ENCODE peak calls at places on chromosomes 4 and X, in seven cellular contexts. F, H, G, P, K, I and V are unnamed samples.
A peak's percentile ranks its signal among the peaks of the same experiment; 100 is the strongest.

GRCh38 chrX:24148535-24149345 is 789 bp upstream of the ZFX start:
- DNase-seq in F (peak; percentile 40), H (no peak), G (no peak), P (peak; percentile 3), K (no peak), I (peak; percentile 1), V (peak; percentile 75)

GRCh38 chrX:40931921-40932320 is 153.3 kb upstream of the USP9X start:
- DNase-seq in F (peak; percentile 25), H (no peak), G (no peak), P (no peak), K (no peak), I (no peak), V (no peak)

GRCh38 chrX:115689931-115690330 is 129.0 kb downstream of the PLS3 start:
- DNase-seq in F (no peak), H (no peak), G (no peak), P (no peak), K (no peak), I (no peak), V (no peak)

GRCh38 chrX:68462197-68462596 is 28.9 kb upstream of the OPHN1 start:
- DNase-seq in F (peak; percentile 56), H (no peak), G (no peak), P (no peak), K (no peak), I (no peak), V (no peak)

GRCh38 chr4:159764343-159764952 is 661.6 kb downstream of the RAPGEF2 start:
- DNase-seq in F (peak; percentile 64), H (no peak), G (peak; percentile 69), P (no peak), K (no peak), I (no peak), V (no peak)

GRCh38 chr4:16852168-16852567 is 46.3 kb downstream of the LDB2 start:
- DNase-seq in F (no peak), H (no peak), G (no peak), P (no peak), K (no peak), I (no peak), V (no peak)

GRCh38 chrX:133005038-133005437 is 46.6 kb upstream of the HS6ST2 start:
- DNase-seq in F (peak; percentile 48), H (no peak), G (no peak), P (no peak), K (no peak), I (no peak), V (no peak)

GRCh38 chrX:97850911-97851310 is 967.2 kb downstream of the RPA4 start:
- DNase-seq in F (peak; percentile 55), H (no peak), G (no peak), P (no peak), K (no peak), I (no peak), V (no peak)

GRCh38 chrX:53022381-53022780 is 26.2 kb upstream of the GPR173 start:
- DNase-seq in F (no peak), H (no peak), G (no peak), P (no peak), K (no peak), I (no peak), V (no peak)

GRCh38 chr4:107210450-107211239 is 174.5 kb upstream of the DKK2 start:
- DNase-seq in F (no peak), H (no peak), G (no peak), P (no peak), K (no peak), I (no peak), V (no peak)

GRCh38 chr4:2867758-2868491 is 24.3 kb downstream of the ADD1 start:
- DNase-seq in F (no peak), H (no peak), G (no peak), P (no peak), K (no peak), I (no peak), V (no peak)

GRCh38 chr4:186029731-186030421 is 39.1 kb upstream of the TLR3 start:
- DNase-seq in F (no peak), H (no peak), G (peak; percentile 8), P (no peak), K (peak; percentile 80), I (no peak), V (no peak)

GRCh38 chrX:39513836-39514235 is 583.9 kb downstream of the BCOR start:
- DNase-seq in F (no peak), H (no peak), G (no peak), P (no peak), K (no peak), I (no peak), V (no peak)

GRCh38 chrX:70087857-70088256 is 25.6 kb downstream of the OTUD6A start:
- DNase-seq in F (peak; percentile 59), H (no peak), G (no peak), P (no peak), K (no peak), I (no peak), V (no peak)